ENCODE peak calls at places on chromosomes 11 and 22, in five cellular contexts. One of them, this sample, is unnamed.

GRCh38 chr11:69382131-69383128 is 88.5 kb downstream of the MYEOV start:
- DNase-seq in amniotic stem cell: no peak
- DNase-seq in heart left ventricle: peak
- DNase-seq in AG09319: no peak
- DNase-seq in stimulated activated CD8-positive, alpha-beta memory T cell treated with anti-CD3 and anti-CD28 coated beads, Interleukin-2, amount 100 ng/mL, for 48 hours: no peak
- DNase-seq in this sample: no peak

GRCh38 chr22:22897036-22897435 is 9.4 kb downstream of the IGLL5 start:
- DNase-seq in amniotic stem cell: no peak
- DNase-seq in heart left ventricle: no peak
- DNase-seq in AG09319: no peak
- DNase-seq in stimulated activated CD8-positive, alpha-beta memory T cell treated with anti-CD3 and anti-CD28 coated beads, Interleukin-2, amount 100 ng/mL, for 48 hours: no peak
- DNase-seq in this sample: no peak

GRCh38 chr11:73291781-73292180 is 16.3 kb upstream of the ARHGEF17 start:
- DNase-seq in amniotic stem cell: no peak
- DNase-seq in heart left ventricle: peak
- DNase-seq in AG09319: no peak
- DNase-seq in stimulated activated CD8-positive, alpha-beta memory T cell treated with anti-CD3 and anti-CD28 coated beads, Interleukin-2, amount 100 ng/mL, for 48 hours: no peak
- DNase-seq in this sample: no peak

GRCh38 chr22:23036684-23037428 is 33.5 kb upstream of the GNAZ start:
- DNase-seq in amniotic stem cell: no peak
- DNase-seq in heart left ventricle: no peak
- DNase-seq in AG09319: peak
- DNase-seq in stimulated activated CD8-positive, alpha-beta memory T cell treated with anti-CD3 and anti-CD28 coated beads, Interleukin-2, amount 100 ng/mL, for 48 hours: no peak
- DNase-seq in this sample: no peak

GRCh38 chr11:72642815-72643511 is 31.3 kb downstream of the PDE2A start:
- DNase-seq in amniotic stem cell: peak
- DNase-seq in heart left ventricle: peak
- DNase-seq in AG09319: no peak
- DNase-seq in stimulated activated CD8-positive, alpha-beta memory T cell treated with anti-CD3 and anti-CD28 coated beads, Interleukin-2, amount 100 ng/mL, for 48 hours: peak
- DNase-seq in this sample: no peak

GRCh38 chr11:113532697-113533424 is 57.7 kb upstream of the DRD2 start:
- DNase-seq in amniotic stem cell: peak
- DNase-seq in heart left ventricle: peak
- DNase-seq in AG09319: peak
- DNase-seq in stimulated activated CD8-positive, alpha-beta memory T cell treated with anti-CD3 and anti-CD28 coated beads, Interleukin-2, amount 100 ng/mL, for 48 hours: peak
- DNase-seq in this sample: no peak

GRCh38 chr11:123030517-123030916 is 31.4 kb downstream of the HSPA8 start:
- DNase-seq in amniotic stem cell: no peak
- DNase-seq in heart left ventricle: no peak
- DNase-seq in AG09319: no peak
- DNase-seq in stimulated activated CD8-positive, alpha-beta memory T cell treated with anti-CD3 and anti-CD28 coated beads, Interleukin-2, amount 100 ng/mL, for 48 hours: no peak
- DNase-seq in this sample: no peak

GRCh38 chr11:130798280-130798679 is 118.0 kb downstream of the SNX19 start:
- DNase-seq in amniotic stem cell: peak
- DNase-seq in heart left ventricle: no peak
- DNase-seq in AG09319: no peak
- DNase-seq in stimulated activated CD8-positive, alpha-beta memory T cell treated with anti-CD3 and anti-CD28 coated beads, Interleukin-2, amount 100 ng/mL, for 48 hours: no peak
- DNase-seq in this sample: no peak

GRCh38 chr11:110777765-110778164 is 65.5 kb upstream of the ARHGAP20 start:
- DNase-seq in amniotic stem cell: no peak
- DNase-seq in heart left ventricle: no peak
- DNase-seq in AG09319: no peak
- DNase-seq in stimulated activated CD8-positive, alpha-beta memory T cell treated with anti-CD3 and anti-CD28 coated beads, Interleukin-2, amount 100 ng/mL, for 48 hours: no peak
- DNase-seq in this sample: no peak

GRCh38 chr11:132131051-132131450 is 760.6 kb downstream of the NTM start:
- DNase-seq in amniotic stem cell: no peak
- DNase-seq in heart left ventricle: no peak
- DNase-seq in AG09319: no peak
- DNase-seq in stimulated activated CD8-positive, alpha-beta memory T cell treated with anti-CD3 and anti-CD28 coated beads, Interleukin-2, amount 100 ng/mL, for 48 hours: no peak
- DNase-seq in this sample: no peak

GRCh38 chr11:124724854-124725718 is 14.7 kb upstream of the NRGN start:
- DNase-seq in amniotic stem cell: no peak
- DNase-seq in heart left ventricle: peak
- DNase-seq in AG09319: no peak
- DNase-seq in stimulated activated CD8-positive, alpha-beta memory T cell treated with anti-CD3 and anti-CD28 coated beads, Interleukin-2, amount 100 ng/mL, for 48 hours: no peak
- DNase-seq in this sample: no peak

GRCh38 chr11:84714316-84714780 is 912.8 kb downstream of the DLG2 start:
- DNase-seq in amniotic stem cell: peak
- DNase-seq in heart left ventricle: peak
- DNase-seq in AG09319: no peak
- DNase-seq in stimulated activated CD8-positive, alpha-beta memory T cell treated with anti-CD3 and anti-CD28 coated beads, Interleukin-2, amount 100 ng/mL, for 48 hours: no peak
- DNase-seq in this sample: no peak

GRCh38 chr22:40826984-40827741 is 8.0 kb upstream of the SLC25A17 start:
- DNase-seq in amniotic stem cell: no peak
- DNase-seq in heart left ventricle: no peak
- DNase-seq in AG09319: no peak
- DNase-seq in stimulated activated CD8-positive, alpha-beta memory T cell treated with anti-CD3 and anti-CD28 coated beads, Interleukin-2, amount 100 ng/mL, for 48 hours: no peak
- DNase-seq in this sample: no peak